ENCODE peak calls at places on chromosomes 12 and 14, in seven cellular contexts. G, I, A, W, Z, T and F are unnamed samples.

GRCh38 chr12:109863961-109864712 is 16.2 kb downstream of the GLTP start:
- DNase-seq in Z (no peak), A (no peak), I (peak; percentile 85), T (no peak), W (no peak), G (peak; percentile 87), F (peak; percentile 57)

GRCh38 chr14:81341405-81342180 is 58.5 kb downstream of the STON2 start:
- DNase-seq in G (no peak), Z (no peak), A (no peak), T (no peak), I (no peak), W (no peak), F (peak; percentile 51)

GRCh38 chr12:23950775-23951391 is 1.4 kb upstream of the SOX5 start:
- DNase-seq in W (no peak), Z (no peak), T (no peak), I (no peak), G (no peak), A (no peak), F (peak; percentile 21)

GRCh38 chr12:124774462-124775167 is 89.0 kb downstream of the SCARB1 start:
- DNase-seq in I (no peak), Z (no peak), G (no peak), A (peak; percentile 55), T (no peak), W (no peak), F (no peak)

GRCh38 chr12:12877789-12878455 is 13.4 kb upstream of the GPRC5A start:
- DNase-seq in A (no peak), W (no peak), Z (no peak), G (no peak), I (no peak), T (no peak), F (no peak)

GRCh38 chr12:63419119-63419518 is 249.2 kb downstream of the DPY19L2 start:
- DNase-seq in Z (no peak), I (no peak), A (no peak), T (peak; percentile 81), G (no peak), W (no peak), F (no peak)

GRCh38 chr14:52071675-52072074 is 2.8 kb upstream of the NID2 start:
- DNase-seq in Z (no peak), I (no peak), T (no peak), A (no peak), W (no peak), G (no peak), F (no peak)

GRCh38 chr12:7797698-7798398 is 8.6 kb downstream of the NANOG start:
- DNase-seq in Z (no peak), W (no peak), T (no peak), G (peak; percentile 37), I (no peak), A (no peak), F (no peak)

GRCh38 chr12:5036031-5036430 is 7.6 kb upstream of the KCNA5 start:
- DNase-seq in I (no peak), G (no peak), Z (no peak), T (no peak), A (no peak), W (no peak), F (no peak)

GRCh38 chr12:101351682-101352081 is 55.9 kb downstream of the ARL1 start:
- DNase-seq in A (no peak), W (no peak), I (no peak), Z (no peak), T (no peak), G (no peak), F (no peak)

DNA sequence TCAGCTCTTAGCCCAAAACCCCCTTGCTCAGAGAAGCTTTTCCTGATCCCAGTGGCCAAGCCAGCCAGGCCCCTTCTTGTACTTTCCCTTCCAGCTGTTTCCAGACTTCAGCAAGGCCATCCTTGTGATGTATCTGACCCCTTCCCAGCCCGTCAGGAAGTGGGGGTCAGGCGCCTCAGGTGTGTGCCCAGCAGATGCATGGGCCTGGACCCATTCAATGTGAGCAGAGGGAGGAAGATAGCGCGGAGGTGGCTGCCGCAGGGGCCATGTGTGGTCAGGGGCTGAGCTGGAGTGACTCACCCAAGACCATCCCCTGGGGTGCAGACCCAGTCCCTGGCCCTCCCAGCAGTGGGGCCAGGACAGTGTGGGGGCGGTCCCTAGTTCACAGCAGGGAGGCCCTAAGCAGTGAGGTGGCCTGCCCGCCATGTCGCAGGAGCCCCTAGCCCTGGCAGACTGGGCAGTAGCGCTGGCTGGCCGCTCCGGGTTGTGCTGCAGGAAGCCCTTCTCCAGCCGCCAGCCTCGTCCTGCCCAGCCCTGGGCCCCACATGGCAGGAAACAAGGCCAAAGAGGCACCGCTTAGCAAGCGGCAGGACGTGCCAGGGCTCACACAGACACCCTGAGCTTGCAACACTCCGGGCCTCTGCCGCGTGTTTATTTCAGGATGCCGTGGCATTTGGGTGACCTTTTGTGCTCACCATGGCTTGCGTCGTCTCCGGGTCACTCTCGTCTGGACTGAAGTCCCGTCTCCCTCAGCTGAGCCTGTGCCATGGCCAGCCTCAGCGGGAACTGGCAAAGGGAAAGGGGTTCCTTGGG is 12.0 kb downstream of the ADSS1 start:
- DNase-seq in G (peak; percentile 46), A (no peak), W (no peak), T (no peak), Z (no peak), I (no peak), F (peak; percentile 56)
- TF ChIP-seq POLR2A in G (peak; percentile 6), A (no peak), W (no peak), T (no peak), Z (no peak), I (peak; percentile 12), F (no peak)

GRCh38 chr12:67646775-67647174 is 1.8 kb upstream of the DYRK2 start:
- DNase-seq in I (no peak), A (no peak), Z (no peak), W (no peak), G (no peak), T (no peak), F (no peak)

GRCh38 chr12:67648306-67649164 is at the start of gene DYRK2:
- DNase-seq in G (peak; percentile 88), A (peak; percentile 71), Z (peak; percentile 17), I (peak; percentile 75), W (peak; percentile 70), T (peak; percentile 27), F (peak; percentile 82)

GRCh38 chr12:67647251-67647546 is 1.3 kb upstream of the DYRK2 start:
- DNase-seq in A (no peak), Z (no peak), G (no peak), I (no peak), T (no peak), W (no peak), F (no peak)

GRCh38 chr12:67649165-67650126 is 901 bp downstream of the DYRK2 start:
- DNase-seq in I (peak; percentile 20), W (peak; percentile 31), G (peak; percentile 49), Z (no peak), A (peak; percentile 38), T (no peak), F (peak; percentile 38)

DNA sequence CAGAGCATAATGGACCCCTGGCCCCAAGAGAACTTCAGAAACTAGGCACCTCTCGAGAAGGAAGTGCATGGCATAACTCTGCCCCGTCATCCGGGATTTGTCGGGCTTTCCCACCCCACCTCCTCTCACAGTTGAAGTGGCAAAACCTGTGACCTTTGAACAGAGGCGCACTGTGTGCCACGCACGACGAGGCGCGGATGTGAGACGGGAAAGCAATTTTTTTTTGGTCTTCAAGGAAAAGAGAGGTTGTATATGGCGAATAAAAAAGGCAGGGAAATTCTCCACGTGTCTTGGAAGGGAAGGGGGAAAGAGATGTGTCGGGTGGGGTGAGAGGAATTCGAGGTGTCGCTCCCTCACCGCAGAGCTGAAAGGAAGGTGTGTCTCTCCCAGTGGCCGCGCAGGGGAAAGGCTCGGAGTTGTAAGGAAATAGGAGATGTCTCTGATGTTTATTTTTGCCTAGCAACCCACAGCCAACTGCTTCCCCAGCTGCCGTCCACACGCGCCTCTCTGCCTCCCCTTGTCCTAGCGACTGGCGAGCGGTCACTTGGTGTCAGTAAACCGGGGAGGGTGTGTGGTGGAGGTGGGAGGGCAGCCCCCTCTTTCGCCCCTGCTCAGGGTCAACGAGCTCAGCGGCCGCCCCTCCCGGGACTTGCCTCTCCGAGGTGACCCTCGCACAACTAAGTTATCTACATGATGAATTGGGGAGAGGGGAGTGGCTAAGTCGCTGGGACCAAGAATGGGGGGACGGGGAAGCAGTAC is 819 bp upstream of the DYRK2 start:
- DNase-seq in W (peak; percentile 87), T (peak; percentile 60), Z (no peak), I (peak; percentile 73), A (peak; percentile 42), G (peak; percentile 84), F (peak; percentile 71)
- TF ChIP-seq POLR2A in W (no peak), T (no peak), Z (no peak), I (peak; percentile 10), A (no peak), G (peak; percentile 69), F (no peak)

DNA sequence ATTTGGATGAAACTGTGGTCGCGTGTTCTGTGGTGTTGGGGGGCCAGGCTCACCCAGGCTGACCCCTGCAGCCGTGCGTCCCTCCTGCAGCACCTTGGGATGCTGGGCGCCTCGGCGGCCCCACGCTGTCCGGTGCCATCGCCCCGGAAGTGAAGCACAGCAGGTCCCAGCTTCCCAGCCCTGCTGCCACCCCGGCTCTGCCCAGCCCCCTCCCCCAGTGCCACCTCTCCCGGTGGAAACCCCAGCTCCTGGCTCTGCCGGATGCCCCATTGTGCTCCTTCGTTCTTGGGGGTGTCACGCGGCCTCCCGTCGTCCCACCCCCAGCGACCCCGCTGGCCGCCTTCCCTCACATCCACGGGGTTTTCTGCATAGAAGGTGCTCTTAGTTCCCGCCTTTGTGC is 25.2 kb downstream of the LRCOL1 start:
- DNase-seq in A (no peak), Z (no peak), I (no peak), G (no peak), T (no peak), W (no peak), F (no peak)
- TF ChIP-seq POLR2A in A (no peak), Z (no peak), I (no peak), G (no peak), T (no peak), W (no peak), F (no peak)

GRCh38 chr12:131892711-131893604 is 1.5 kb upstream of the ULK1 start:
- DNase-seq in I (no peak), A (no peak), T (no peak), G (no peak), W (peak; percentile 4), Z (no peak), F (no peak)

GRCh38 chr12:131894981-131895639 is 688 bp downstream of the ULK1 start:
- DNase-seq in I (no peak), Z (no peak), W (no peak), G (peak; percentile 21), T (no peak), A (peak; percentile 41), F (no peak)

GRCh38 chr12:131895640-131896079 is 1.2 kb downstream of the ULK1 start:
- DNase-seq in W (no peak), A (no peak), G (peak; percentile 48), T (no peak), Z (no peak), I (no peak), F (no peak)

GRCh38 chr12:131893605-131894312 is 663 bp upstream of the ULK1 start:
- DNase-seq in I (no peak), A (no peak), G (no peak), Z (no peak), T (no peak), W (no peak), F (no peak)

DNA sequence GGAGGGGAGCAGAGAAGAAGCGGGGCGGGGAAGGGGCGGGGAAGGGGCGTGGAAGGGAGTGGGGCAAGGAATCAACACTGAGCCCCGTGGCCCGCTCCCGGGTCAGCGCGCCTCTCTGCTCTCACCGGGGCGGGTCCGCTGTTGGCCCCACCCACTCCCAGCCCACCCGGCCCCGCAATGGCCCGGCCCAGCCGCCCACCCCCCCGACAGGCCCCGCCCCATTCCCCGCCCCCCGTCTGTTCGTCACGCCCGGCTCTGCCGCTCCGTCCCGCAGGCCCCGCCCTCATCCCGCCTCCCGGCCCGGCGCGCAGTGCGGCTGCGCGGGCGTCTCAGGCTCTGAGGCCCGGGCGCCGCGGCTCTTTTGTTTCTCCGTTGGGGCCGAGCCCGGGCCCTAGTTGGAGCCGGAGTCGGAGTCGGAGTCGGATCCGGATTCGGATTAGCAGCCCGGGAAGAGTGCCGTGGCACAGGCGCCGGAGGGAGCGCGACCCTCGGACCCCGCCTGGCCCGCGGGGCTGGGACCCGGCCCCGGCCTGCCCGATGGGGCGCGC is at the start of gene ULK1:
- DNase-seq in I (peak; percentile 89), W (peak; percentile 96), T (peak; percentile 64), A (peak; percentile 100), G (peak; percentile 97), Z (peak; percentile 41), F (peak; percentile 93)
- TF ChIP-seq POLR2A in I (peak; percentile 97), W (peak; percentile 63), T (peak; percentile 53), A (peak; percentile 73), G (peak; percentile 93), Z (peak; percentile 92), F (peak; percentile 73)